ENCODE peak calls at places on chromosomes 4 and X, in four cellular contexts. D is progenitor cell of endocrine pancreas; L is amniotic stem cell; K is activated CD4-positive, alpha-beta T cell treated with anti-CD3 and anti-CD28 coated beads, Interleukin-2, amount 50 U/mL, for 24 hours. Y is an unnamed sample.

GRCh38 chrX:143683486-143683885 is 37.1 kb downstream of the SPANXN2 start:
- DNase-seq in D (no peak), L (no peak), K (no peak), Y (no peak)

GRCh38 chrX:115679460-115679859 is 118.5 kb downstream of the PLS3 start:
- DNase-seq in D (no peak), L (no peak), K (no peak), Y (no peak)

GRCh38 chr4:8515316-8516060 is 64.7 kb upstream of the GPR78 start:
- DNase-seq in D (no peak), L (peak; percentile 60), K (no peak), Y (no peak)

GRCh38 chr4:137693641-137694040 is 161.3 kb upstream of the PCDH18 start:
- DNase-seq in D (no peak), L (no peak), K (no peak), Y (no peak)

GRCh38 chr4:9735515-9735914 is 45.9 kb upstream of the DRD5 start:
- DNase-seq in D (no peak), L (no peak), K (no peak), Y (no peak)

GRCh38 chr4:181161669-181162068 is 1081.5 kb upstream of the TENM3 start:
- DNase-seq in D (no peak), L (no peak), K (no peak), Y (no peak)

GRCh38 chr4:10160280-10160856 is 43.8 kb upstream of the WDR1 start:
- DNase-seq in D (no peak), L (no peak), K (no peak), Y (no peak)

GRCh38 chr4:57876934-57877554 is 766.9 kb upstream of the IGFBP7 start:
- DNase-seq in D (no peak), L (no peak), K (no peak), Y (no peak)

GRCh38 chrX:153771261-153771681 is 7.2 kb downstream of the PLXNB3 start:
- DNase-seq in D (no peak), L (no peak), K (no peak), Y (no peak)

GRCh38 chrX:2485789-2486345 is 14.9 kb downstream of the DHRSX start:
- DNase-seq in D (no peak), L (no peak), K (no peak), Y (no peak)

GRCh38 chr4:8940792-8941491 is 69.3 kb upstream of the HMX1 start:
- DNase-seq in D (no peak), L (no peak), K (no peak), Y (no peak)

GRCh38 chrX:38465686-38466085 is 95.7 kb upstream of the TSPAN7 start:
- DNase-seq in D (no peak), L (no peak), K (no peak), Y (no peak)

GRCh38 chr4:78083035-78083434 is 25.9 kb downstream of the FRAS1 start:
- DNase-seq in D (no peak), L (no peak), K (no peak), Y (no peak)

GRCh38 chr4:179536694-179537093 is 2094.5 kb upstream of the AGA start:
- DNase-seq in D (no peak), L (no peak), K (no peak), Y (no peak)

GRCh38 chr4:185772391-185773093 is 39.5 kb downstream of the SORBS2 start:
- DNase-seq in D (no peak), L (no peak), K (no peak), Y (no peak)

GRCh38 chr4:110487873-110488272 is 11.9 kb downstream of the ENPEP start:
- DNase-seq in D (no peak), L (no peak), K (no peak), Y (no peak)

GRCh38 chr4:80788798-80789197 is 241.7 kb upstream of the BMP3 start:
- DNase-seq in D (no peak), L (no peak), K (no peak), Y (no peak)

GRCh38 chrX:45001038-45001437 is 128.1 kb downstream of the KDM6A start:
- DNase-seq in D (no peak), L (no peak), K (no peak), Y (no peak)

GRCh38 chr4:30716158-30716557 is 4.0 kb upstream of the PCDH7 start:
- DNase-seq in D (no peak), L (peak; percentile 13), K (no peak), Y (no peak)

GRCh38 chr4:76748649-76749048 is 149.3 kb downstream of the SOWAHB start:
- DNase-seq in D (no peak), L (no peak), K (no peak), Y (no peak)

GRCh38 chr4:173125216-173125812 is 43.3 kb upstream of the GALNT7 start:
- DNase-seq in D (no peak), L (no peak), K (no peak), Y (no peak)

GRCh38 chr4:69697536-69697935 is 44.5 kb upstream of the UGT2A1 start:
- DNase-seq in D (no peak), L (no peak), K (no peak), Y (no peak)

GRCh38 chr4:6272863-6273660 is 3.4 kb downstream of the WFS1 start:
- DNase-seq in D (no peak), L (peak; percentile 68), K (no peak), Y (no peak)

GRCh38 chr4:21467551-21467950 is 481.0 kb downstream of the KCNIP4 start:
- DNase-seq in D (no peak), L (no peak), K (no peak), Y (no peak)